ENCODE peak calls at places on chromosome 7, in four cellular contexts. L is kidney epithelial cell, I is heart left ventricle, T is PC-9. S is an unnamed sample.

GRCh38 chr7:128172151-128172550 is 68.9 kb upstream of the LEP start:
- DNase-seq in L (no peak), I (no peak), T (no peak), S (no peak)

GRCh38 chr7:111835066-111835465 is 272.8 kb upstream of the IMMP2L start:
- DNase-seq in L (peak; percentile 4), I (no peak), T (no peak), S (no peak)

GRCh38 chr7:4113976-4114375 is 568.1 kb upstream of the FOXK1 start:
- DNase-seq in L (no peak), I (no peak), T (no peak), S (no peak)

GRCh38 chr7:92740713-92741126 is 95.7 kb downstream of the CDK6 start:
- DNase-seq in L (peak; percentile 87), I (no peak), T (peak; percentile 75), S (no peak)

GRCh38 chr7:137919987-137920386 is 73.2 kb upstream of the DGKI start:
- DNase-seq in L (no peak), I (no peak), T (no peak), S (no peak)

GRCh38 chr7:107384025-107384424 is 85.8 kb upstream of the GPR22 start:
- DNase-seq in L (no peak), I (no peak), T (no peak), S (no peak)

GRCh38 chr7:105587899-105588690 is 6.8 kb upstream of the EFCAB10 start:
- DNase-seq in L (no peak), I (no peak), T (no peak), S (no peak)

GRCh38 chr7:30173058-30173897 is 38.5 kb downstream of the MTURN start:
- DNase-seq in L (peak; percentile 51), I (peak; percentile 78), T (peak; percentile 84), S (peak; percentile 91)

GRCh38 chr7:30466266-30466665 is 12.3 kb downstream of the NOD1 start:
- DNase-seq in L (no peak), I (no peak), T (no peak), S (no peak)

GRCh38 chr7:47514818-47515217 is 67.1 kb downstream of the TNS3 start:
- DNase-seq in L (no peak), I (no peak), T (no peak), S (no peak)

GRCh38 chr7:117764031-117764430 is 109.2 kb downstream of the CTTNBP2 start:
- DNase-seq in L (no peak), I (no peak), T (no peak), S (no peak)

GRCh38 chr7:127377425-127377824 is 15.1 kb downstream of the ZNF800 start:
- DNase-seq in L (no peak), I (no peak), T (no peak), S (no peak)

GRCh38 chr7:158355456-158356065 is 232.1 kb downstream of the PTPRN2 start:
- DNase-seq in L (no peak), I (no peak), T (no peak), S (no peak)

GRCh38 chr7:112400141-112400540 is 50.1 kb upstream of the IFRD1 start:
- DNase-seq in L (no peak), I (no peak), T (no peak), S (no peak)

GRCh38 chr7:97499204-97499603 is 232.7 kb upstream of the TAC1 start:
- DNase-seq in L (peak; percentile 5), I (no peak), T (peak; percentile 16), S (no peak)

GRCh38 chr7:28732037-28732869 is 225.9 kb downstream of the TRIL start:
- DNase-seq in L (no peak), I (peak; percentile 30), T (peak; percentile 5), S (peak; percentile 26)

GRCh38 chr7:105830405-105831218 is 45.8 kb downstream of the ATXN7L1 start:
- DNase-seq in L (peak; percentile 87), I (no peak), T (peak; percentile 78), S (peak; percentile 30)

GRCh38 chr7:78476851-78477405 is 678.4 kb downstream of the PHTF2 start:
- DNase-seq in L (peak; percentile 26), I (no peak), T (no peak), S (no peak)

GRCh38 chr7:106031271-106032029 is 68.4 kb downstream of the CDHR3 start:
- DNase-seq in L (no peak), I (no peak), T (no peak), S (no peak)

GRCh38 chr7:69654381-69654780 is 56.1 kb downstream of the AUTS2 start:
- DNase-seq in L (no peak), I (no peak), T (no peak), S (peak; percentile 41)

GRCh38 chr7:23106491-23106800 is 861 bp downstream of the KLHL7 start:
- DNase-seq in L (no peak), I (no peak), T (no peak), S (peak; percentile 37)

GRCh38 chr7:151624246-151624928 is 104.7 kb upstream of the RHEB start:
- DNase-seq in L (no peak), I (no peak), T (no peak), S (no peak)

GRCh38 chr7:101173752-101174244 is 6.3 kb downstream of the NAT16 start:
- DNase-seq in L (no peak), I (no peak), T (peak; percentile 65), S (no peak)

GRCh38 chr7:613442-614140 is 93.9 kb upstream of the PDGFA start:
- DNase-seq in L (no peak), I (no peak), T (no peak), S (peak; percentile 60)

GRCh38 chr7:130292682-130293257 is at the start of gene CPA4:
- DNase-seq in L (peak; percentile 89), I (no peak), T (peak; percentile 64), S (no peak)

GRCh38 chr7:32868116-32868515 is 23.4 kb downstream of the KBTBD2 start:
- DNase-seq in L (no peak), I (peak; percentile 41), T (no peak), S (no peak)

GRCh38 chr7:20798694-20799121 is 12.0 kb upstream of the SP8 start:
- DNase-seq in L (no peak), I (no peak), T (no peak), S (no peak)

GRCh38 chr7:151342811-151343210 is 1.2 kb downstream of the NUB1 start:
- DNase-seq in L (no peak), I (no peak), T (no peak), S (no peak)

GRCh38 chr7:95974108-95974507 is 201.8 kb downstream of the DYNC1I1 start:
- DNase-seq in L (no peak), I (no peak), T (no peak), S (no peak)

GRCh38 chr7:80895056-80895455 is 23.8 kb downstream of the SEMA3C start:
- DNase-seq in L (no peak), I (no peak), T (no peak), S (no peak)

GRCh38 chr7:101816499-101817030 is 861 bp upstream of the CUX1 start:
- DNase-seq in L (no peak), I (peak; percentile 66), T (peak; percentile 60), S (peak; percentile 30)

GRCh38 chr7:3069767-3070449 is 26.2 kb upstream of the CARD11 start:
- DNase-seq in L (no peak), I (no peak), T (no peak), S (no peak)

GRCh38 chr7:154409703-154410311 is 357.6 kb downstream of the DPP6 start:
- DNase-seq in L (no peak), I (no peak), T (peak; percentile 5), S (no peak)

GRCh38 chr7:8938036-8938435 is 504.6 kb downstream of the NXPH1 start:
- DNase-seq in L (no peak), I (no peak), T (no peak), S (no peak)

GRCh38 chr7:41006591-41006990 is 696.3 kb downstream of the INHBA start:
- DNase-seq in L (no peak), I (no peak), T (no peak), S (no peak)

GRCh38 chr7:51316666-51317581 is at the start of gene COBL:
- DNase-seq in L (no peak), I (peak; percentile 35), T (peak; percentile 79), S (peak; percentile 46)

GRCh38 chr7:51314041-51314440 is 2.6 kb downstream of the COBL start:
- DNase-seq in L (no peak), I (no peak), T (no peak), S (no peak)

GRCh38 chr7:51316262-51316665 is 345 bp downstream of the COBL start:
- DNase-seq in L (no peak), I (no peak), T (peak; percentile 74), S (peak; percentile 32)

GRCh38 chr7:51314726-51315125 is 1.9 kb downstream of the COBL start:
- DNase-seq in L (no peak), I (no peak), T (peak; percentile 45), S (peak; percentile 25)

GRCh38 chr7:51315393-51316261 is 982 bp downstream of the COBL start:
- DNase-seq in L (peak; percentile 56), I (no peak), T (peak; percentile 92), S (peak; percentile 33)
- H3K27me3 ChIP-seq in L (peaks cover 2% of the 10 kb centered on the region), I (peaks cover 43% of the 10 kb centered on the region), T (no peaks in the 10 kb centered on the region), S (no peaks in the 10 kb centered on the region)

GRCh38 chr7:98598846-98599615 is 18.1 kb upstream of the NPTX2 start:
- DNase-seq in L (no peak), I (no peak), T (no peak), S (no peak)
- H3K27me3 ChIP-seq in L (no peaks in the 10 kb centered on the region), I (no peaks in the 10 kb centered on the region), T (peaks cover 86% of the 10 kb centered on the region), S (no peaks in the 10 kb centered on the region)

GRCh38 chr7:27241189-27242045 is 1.2 kb upstream of the EVX1 start:
- DNase-seq in L (no peak), I (no peak), T (no peak), S (no peak)

GRCh38 chr7:27237735-27238334 is 4.8 kb upstream of the EVX1 start:
- DNase-seq in L (peak; percentile 2), I (no peak), T (no peak), S (no peak)

GRCh38 chr7:27242046-27242579 is 489 bp upstream of the EVX1 start:
- DNase-seq in L (no peak), I (no peak), T (no peak), S (no peak)

GRCh38 chr7:27238979-27239779 is 3.4 kb upstream of the EVX1 start:
- DNase-seq in L (no peak), I (no peak), T (no peak), S (no peak)

GRCh38 chr7:27239780-27240731 is 2.5 kb upstream of the EVX1 start:
- DNase-seq in L (no peak), I (no peak), T (no peak), S (no peak)
- H3K27me3 ChIP-seq in L (peaks cover 96% of the 10 kb centered on the region), I (peaks cover 100% of the 10 kb centered on the region), T (peaks cover 23% of the 10 kb centered on the region), S (no peaks in the 10 kb centered on the region)

DNA sequence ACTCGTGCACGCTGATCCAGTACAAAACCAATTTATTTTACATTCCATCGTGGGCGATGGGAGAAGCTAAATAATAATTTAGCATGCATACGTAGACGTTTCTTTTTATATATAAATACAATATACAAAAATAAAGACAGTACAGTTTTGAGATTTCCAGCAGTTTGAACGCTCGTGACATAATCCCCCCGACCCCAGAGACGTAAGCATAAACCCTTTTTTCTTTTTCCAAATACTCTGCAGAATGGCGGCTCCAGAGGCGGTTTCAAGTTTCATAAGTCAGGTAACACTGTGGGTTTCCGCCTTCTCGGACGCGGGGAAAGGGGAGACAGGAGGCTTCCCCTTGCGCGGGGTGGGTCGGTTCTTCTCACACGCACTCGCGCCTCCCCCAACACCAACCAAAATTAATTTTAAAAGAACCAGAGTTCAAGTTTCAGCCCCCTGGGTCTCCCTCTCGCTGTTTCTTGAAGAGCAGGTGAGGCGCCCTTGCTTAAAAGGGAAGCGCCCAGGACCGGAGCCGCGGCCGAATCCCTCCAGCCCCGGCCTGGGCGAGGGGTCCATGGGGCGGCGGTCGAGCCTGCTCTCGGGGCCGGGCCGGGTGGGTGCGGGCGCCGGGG is 5.5 kb downstream of the MNX1 start:
- DNase-seq in L (no peak), I (no peak), T (no peak), S (no peak)
- H3K27me3 ChIP-seq in L (peaks cover 93% of the 10 kb centered on the region), I (peaks cover 98% of the 10 kb centered on the region), T (no peaks in the 10 kb centered on the region), S (peaks cover 52% of the 10 kb centered on the region)

S was measured in prostate gland.